ENCODE peak calls at places on chromosomes 1 and 21, in nine cellular contexts. B is lower lobe of right lung; F is psoas muscle; U is AG04450; H is PC-3; K is AG09309; Y is tibial nerve; M is GM13976; E is activated CD8-positive, alpha-beta T cell treated with anti-CD3 and anti-CD28 coated beads for 36 hours. R is an unnamed sample.
A peak's percentile ranks its signal among the peaks of the same experiment; 100 is the strongest.

GRCh38 chr1:208206092-208206698 is 38.0 kb downstream of the PLXNA2 start:
- DNase-seq in B (no peak), F (no peak), U (no peak), H (no peak), K (no peak), Y (no peak), M (no peak), E (no peak), R (no peak)

GRCh38 chr1:235865565-235866206 is 1.0 kb downstream of the LYST start:
- DNase-seq in B (no peak), F (no peak), U (no peak), H (no peak), K (no peak), Y (no peak), M (no peak), E (no peak), R (no peak)

GRCh38 chr1:200180821-200181220 is 153.3 kb downstream of the NR5A2 start:
- DNase-seq in B (no peak), F (no peak), U (no peak), H (peak; percentile 94), K (peak; percentile 45), Y (no peak), M (no peak), E (peak; percentile 3), R (no peak)

GRCh38 chr1:11981378-11982009 is 1.2 kb downstream of the MFN2 start:
- DNase-seq in B (no peak), F (no peak), U (no peak), H (peak; percentile 88), K (no peak), Y (no peak), M (no peak), E (no peak), R (no peak)

GRCh38 chr1:206887701-206888100 is 9.5 kb upstream of the IL24 start:
- DNase-seq in B (no peak), F (no peak), U (no peak), H (peak; percentile 71), K (no peak), Y (no peak), M (no peak), E (no peak), R (no peak)

GRCh38 chr1:7375329-7375728 is 395.8 kb upstream of the VAMP3 start:
- DNase-seq in B (no peak), F (no peak), U (no peak), H (no peak), K (no peak), Y (no peak), M (no peak), E (no peak), R (no peak)

GRCh38 chr21:44298301-44298700 is 1.6 kb upstream of the PFKL start:
- DNase-seq in B (no peak), F (no peak), U (no peak), H (peak; percentile 45), K (no peak), Y (no peak), M (no peak), E (peak; percentile 26), R (no peak)

GRCh38 chr1:185804206-185804605 is 70.0 kb downstream of the HMCN1 start:
- DNase-seq in B (no peak), F (no peak), U (no peak), H (peak; percentile 72), K (no peak), Y (no peak), M (no peak), E (no peak), R (no peak)

GRCh38 chr1:162822391-162823200 is 32.1 kb downstream of the HSD17B7 start:
- DNase-seq in B (no peak), F (no peak), U (no peak), H (peak; percentile 42), K (no peak), Y (no peak), M (peak; percentile 32), E (peak; percentile 22), R (peak; percentile 19)

GRCh38 chr1:109802136-109802900 is 38.6 kb upstream of the EPS8L3 start:
- DNase-seq in B (no peak), F (peak; percentile 46), U (no peak), H (no peak), K (no peak), Y (no peak), M (no peak), E (peak; percentile 79), R (no peak)

GRCh38 chr1:66542314-66542713 is 8.4 kb downstream of the SGIP1 start:
- DNase-seq in B (no peak), F (no peak), U (no peak), H (no peak), K (no peak), Y (no peak), M (no peak), E (no peak), R (no peak)

GRCh38 chr1:226688056-226688748 is 50.9 kb downstream of the ITPKB start:
- DNase-seq in B (no peak), F (no peak), U (no peak), H (no peak), K (no peak), Y (no peak), M (no peak), E (peak; percentile 69), R (no peak)

GRCh38 chr1:109170051-109170775 is 43.5 kb upstream of the SARS1 start:
- DNase-seq in B (no peak), F (no peak), U (no peak), H (no peak), K (no peak), Y (no peak), M (no peak), E (no peak), R (no peak)

GRCh38 chr1:46699670-46700069 is 19.2 kb downstream of the EFCAB14 start:
- DNase-seq in B (no peak), F (no peak), U (no peak), H (no peak), K (no peak), Y (no peak), M (no peak), E (no peak), R (no peak)

GRCh38 chr1:48228156-48228555 is 5.6 kb downstream of the SLC5A9 start:
- DNase-seq in B (no peak), F (no peak), U (no peak), H (no peak), K (no peak), Y (no peak), M (no peak), E (no peak), R (no peak)

GRCh38 chr1:204301171-204301957 is 58.4 kb downstream of the PLEKHA6 start:
- DNase-seq in B (no peak), F (peak; percentile 68), U (no peak), H (peak; percentile 46), K (no peak), Y (no peak), M (no peak), E (no peak), R (no peak)

GRCh38 chr21:40324389-40324788 is 457.2 kb downstream of the PCP4 start:
- DNase-seq in B (no peak), F (no peak), U (no peak), H (no peak), K (no peak), Y (no peak), M (no peak), E (no peak), R (no peak)
- TF ChIP-seq CTCF in B (no peak), F (no peak), U (no peak), H (no peak), K (no peak), Y (no peak), M (no peak), E (no peak), R (no peak)

DNA sequence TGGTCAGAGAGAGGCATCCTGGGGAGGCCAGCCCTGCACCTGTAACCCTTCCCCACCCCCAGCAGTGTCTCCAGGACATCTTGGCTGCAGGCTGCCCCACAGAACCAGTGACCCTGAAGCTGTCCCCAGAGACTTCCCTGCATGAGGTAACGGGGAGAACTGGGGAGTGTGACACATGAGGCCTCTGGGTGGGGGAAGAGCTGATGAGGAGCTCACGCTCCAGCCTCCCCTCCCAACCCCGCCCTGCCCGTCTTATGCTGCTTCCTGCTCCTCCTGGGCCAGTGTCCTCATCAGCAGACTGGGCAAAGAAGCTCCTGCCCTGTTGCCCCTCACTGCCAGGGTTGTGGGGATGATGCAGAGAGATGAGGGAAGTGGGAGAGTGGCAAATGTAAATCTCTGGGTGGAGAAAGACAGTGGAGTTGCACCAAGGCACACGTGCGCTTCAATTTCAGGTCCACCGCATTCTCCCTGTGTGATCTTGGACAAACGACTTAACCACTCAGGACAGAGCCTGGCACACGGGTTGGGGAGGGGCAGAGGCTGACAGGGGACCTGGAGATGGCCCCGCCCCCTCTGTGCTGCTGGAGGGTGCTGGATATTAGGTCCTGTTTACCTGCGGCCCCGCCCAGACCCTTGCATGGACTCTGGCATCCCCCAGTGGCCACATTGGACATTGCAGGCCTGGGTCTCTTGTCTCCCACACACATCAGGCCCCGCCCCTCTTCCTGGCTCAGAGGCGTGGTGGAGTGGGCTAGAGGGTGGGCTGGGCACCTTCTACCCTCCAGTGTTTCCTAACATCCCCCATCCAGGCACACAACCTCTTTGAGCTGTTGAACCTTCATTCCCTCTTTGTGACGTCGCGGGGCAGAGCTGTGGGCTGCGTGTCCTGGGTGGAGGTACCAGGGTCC is 12.3 kb downstream of the CLCNKB start:
- DNase-seq in B (peak; percentile 93), F (peak; percentile 91), U (peak; percentile 15), H (peak; percentile 95), K (peak; percentile 11), Y (peak; percentile 93), M (peak; percentile 94), E (peak; percentile 96), R (peak; percentile 93)
- TF ChIP-seq CTCF in B (peak; percentile 95), F (peak; percentile 95), U (peak; percentile 96), H (peak; percentile 85), K (peak; percentile 95), Y (peak; percentile 89), M (peak; percentile 97), E (peak; percentile 95), R (peak; percentile 98)

GRCh38 chr1:44786138-44786840 is 1.7 kb downstream of the BEST4 start:
- DNase-seq in B (peak; percentile 86), F (peak; percentile 85), U (no peak), H (peak; percentile 29), K (no peak), Y (no peak), M (peak; percentile 83), E (peak; percentile 78), R (peak; percentile 80)

GRCh38 chr1:44785501-44786137 is 2.4 kb downstream of the BEST4 start:
- DNase-seq in B (peak; percentile 14), F (no peak), U (no peak), H (no peak), K (no peak), Y (no peak), M (no peak), E (no peak), R (no peak)

GRCh38 chr1:44783697-44784093 is 4.3 kb downstream of the BEST4 start:
- DNase-seq in B (no peak), F (no peak), U (no peak), H (no peak), K (no peak), Y (no peak), M (no peak), E (no peak), R (no peak)

GRCh38 chr1:44784094-44785026 is 3.6 kb downstream of the BEST4 start:
- DNase-seq in B (no peak), F (no peak), U (no peak), H (no peak), K (no peak), Y (no peak), M (peak; percentile 67), E (peak; percentile 49), R (peak; percentile 61)

GRCh38 chr1:44785027-44785376 is 3.0 kb downstream of the BEST4 start:
- DNase-seq in B (peak; percentile 33), F (no peak), U (no peak), H (no peak), K (no peak), Y (no peak), M (no peak), E (no peak), R (no peak)
- TF ChIP-seq CTCF in B (no peak), F (no peak), U (no peak), H (no peak), K (no peak), Y (no peak), M (no peak), E (peak; percentile 43), R (no peak)

GRCh38 chr1:228071839-228072657 is 10.5 kb upstream of the ARF1 start:
- DNase-seq in B (peak; percentile 41), F (no peak), U (no peak), H (no peak), K (no peak), Y (no peak), M (no peak), E (no peak), R (no peak)
- TF ChIP-seq CTCF in B (no peak), F (no peak), U (no peak), H (peak; percentile 34), K (no peak), Y (no peak), M (no peak), E (no peak), R (no peak)